ENCODE peak calls at places on chromosomes 6 and 20, in seven cellular contexts. G is EH, B is HL-60, I is mucosa of descending colon, N is NCI-H2171, O is brain microvascular endothelial cell, D is fibroblast of pulmonary artery. M is an unnamed sample.

GRCh38 chr20:2146080-2146867 is 44.6 kb downstream of the STK35 start:
- DNase-seq in G (no peak), B (no peak), I (no peak), N (no peak), O (no peak), D (no peak), M (no peak)

GRCh38 chr6:150641398-150642139 is 41.9 kb downstream of the PLEKHG1 start:
- DNase-seq in G (no peak), B (no peak), I (no peak), N (no peak), O (no peak), D (no peak), M (no peak)

GRCh38 chr20:25280051-25280573 is 32.2 kb downstream of the PYGB start:
- DNase-seq in G (no peak), B (no peak), I (peak), N (no peak), O (no peak), D (no peak), M (no peak)

GRCh38 chr6:88492824-88493223 is 326.7 kb upstream of the CNR1 start:
- DNase-seq in G (peak), B (peak), I (no peak), N (no peak), O (peak), D (peak), M (no peak)

GRCh38 chr6:157143171-157143884 is 180.0 kb downstream of the TMEM242 start:
- DNase-seq in G (peak), B (no peak), I (no peak), N (no peak), O (peak), D (peak), M (no peak)

GRCh38 chr20:57579898-57580447 is 19.1 kb downstream of the PCK1 start:
- DNase-seq in G (no peak), B (no peak), I (peak), N (no peak), O (no peak), D (no peak), M (no peak)

GRCh38 chr6:15079288-15079817 is 166.5 kb upstream of the JARID2 start:
- DNase-seq in G (no peak), B (no peak), I (no peak), N (no peak), O (no peak), D (no peak), M (no peak)

GRCh38 chr6:30767158-30767943 is 23.0 kb upstream of the IER3 start:
- DNase-seq in G (no peak), B (no peak), I (no peak), N (no peak), O (no peak), D (no peak), M (no peak)

GRCh38 chr20:52490715-52491430 is 299.3 kb upstream of the ZFP64 start:
- DNase-seq in G (peak), B (no peak), I (no peak), N (no peak), O (peak), D (peak), M (peak)

GRCh38 chr20:64048402-64049044 is 916 bp downstream of the SOX18 start:
- DNase-seq in G (no peak), B (no peak), I (no peak), N (no peak), O (no peak), D (no peak), M (no peak)

GRCh38 chr20:63178889-63179751 is 36.8 kb downstream of the YTHDF1 start:
- DNase-seq in G (peak), B (peak), I (peak), N (peak), O (no peak), D (no peak), M (no peak)

GRCh38 chr6:108699290-108700041 is 138.7 kb downstream of the FOXO3 start:
- DNase-seq in G (no peak), B (no peak), I (no peak), N (peak), O (no peak), D (peak), M (no peak)

GRCh38 chr20:36726168-36726567 is 19.7 kb downstream of the NDRG3 start:
- DNase-seq in G (peak), B (no peak), I (no peak), N (no peak), O (no peak), D (peak), M (no peak)

GRCh38 chr6:82072113-82072512 is 175.4 kb downstream of the IBTK start:
- DNase-seq in G (peak), B (no peak), I (no peak), N (peak), O (peak), D (no peak), M (no peak)

GRCh38 chr6:25431642-25432307 is 152.6 kb downstream of the CARMIL1 start:
- DNase-seq in G (no peak), B (no peak), I (no peak), N (no peak), O (no peak), D (no peak), M (no peak)